ENCODE peak calls at places on chromosome 7, in four cellular contexts. S is OCI-LY7, H is right lobe of liver, K is breast epithelium. R is an unnamed sample. For H3K36me3, the result is how much of the 10 kb centered on the place peaks cover.

GRCh38 chr7:95421847-95422444 is 12.9 kb downstream of the PON2 start:
- DNase-seq in K (no peak), S (no peak), H (no peak), R (no peak)

GRCh38 chr7:115679976-115680375 is 350.6 kb downstream of the TFEC start:
- DNase-seq in S (peak), H (no peak), K (no peak), R (no peak)

GRCh38 chr7:151012921-151013347 is 11.4 kb downstream of the ATG9B start:
- DNase-seq in K (no peak), S (no peak), H (no peak), R (no peak)

GRCh38 chr7:145957160-145957890 is 159.3 kb upstream of the CNTNAP2 start:
- DNase-seq in H (no peak), K (no peak), S (peak), R (no peak)

GRCh38 chr7:141275350-141275749 is 201.5 kb downstream of the TMEM178B start:
- DNase-seq in K (no peak), S (no peak), H (no peak), R (no peak)

GRCh38 chr7:68205826-68206225 is 1209.2 kb downstream of the TYW1 start:
- DNase-seq in K (no peak), H (no peak), S (no peak), R (no peak)

GRCh38 chr7:139230484-139230773 is 608 bp upstream of the UBN2 start:
- DNase-seq in K (no peak), H (no peak), S (no peak), R (no peak)

GRCh38 chr7:81180573-81180972 is 261.7 kb upstream of the SEMA3C start:
- DNase-seq in S (no peak), K (no peak), H (no peak), R (no peak)

GRCh38 chr7:19117081-19117869 is at the start of gene TWIST1:
- DNase-seq in K (no peak), H (no peak), S (no peak), R (peak)

GRCh38 chr7:44398953-44399574 is 73.7 kb upstream of the CAMK2B start:
- DNase-seq in S (no peak), H (no peak), K (no peak), R (no peak)

GRCh38 chr7:25940086-25940906 is 211.7 kb upstream of the NFE2L3 start:
- DNase-seq in S (no peak), H (no peak), K (no peak), R (no peak)

GRCh38 chr7:610531-611280 is 91.1 kb upstream of the PDGFA start:
- DNase-seq in S (no peak), K (no peak), H (peak), R (no peak)

GRCh38 chr7:41977165-41977651 is 259.8 kb downstream of the GLI3 start:
- DNase-seq in K (no peak), S (peak), H (no peak), R (no peak)

GRCh38 chr7:98541101-98541500 is 76.0 kb upstream of the NPTX2 start:
- DNase-seq in S (no peak), H (no peak), K (no peak), R (no peak)

GRCh38 chr7:56538541-56539429 is 422.6 kb upstream of the NUPR2 start:
- DNase-seq in K (no peak), H (no peak), S (no peak), R (peak)

GRCh38 chr7:85030893-85031292 is 156.0 kb downstream of the SEMA3D start:
- DNase-seq in H (no peak), K (no peak), S (peak), R (no peak)

GRCh38 chr7:37908221-37908788 is 8.3 kb downstream of the SFRP4 start:
- DNase-seq in K (no peak), S (no peak), H (no peak), R (no peak)

GRCh38 chr7:100801833-100802568 is 25.3 kb downstream of the EPHB4 start:
- DNase-seq in S (no peak), K (peak), H (no peak), R (peak)

GRCh38 chr7:22208806-22209205 is 148.1 kb downstream of the RAPGEF5 start:
- DNase-seq in S (no peak), H (no peak), K (no peak), R (no peak)

GRCh38 chr7:83486957-83487356 is 162.0 kb downstream of the SEMA3E start:
- DNase-seq in H (no peak), K (no peak), S (no peak), R (no peak)

GRCh38 chr7:33952824-33953223 is 47.5 kb downstream of the BMPER start:
- DNase-seq in S (no peak), K (no peak), H (no peak), R (no peak)

GRCh38 chr7:81231203-81231922 is 312.5 kb upstream of the SEMA3C start:
- DNase-seq in S (no peak), K (no peak), H (no peak), R (no peak)

GRCh38 chr7:139958599-139959380 is 104.0 kb downstream of the PARP12 start:
- DNase-seq in H (no peak), K (no peak), S (no peak), R (peak)

GRCh38 chr7:129443612-129444011 is 9.4 kb downstream of the STRIP2 start:
- DNase-seq in K (no peak), S (no peak), H (no peak), R (no peak)

GRCh38 chr7:44145419-44145968 is 4.4 kb upstream of the MYL7 start:
- DNase-seq in K (peak), S (no peak), H (peak), R (peak)

GRCh38 chr7:32937344-32938174 is 19.7 kb upstream of the FKBP9 start:
- DNase-seq in H (peak), K (no peak), S (no peak), R (no peak)

DNA sequence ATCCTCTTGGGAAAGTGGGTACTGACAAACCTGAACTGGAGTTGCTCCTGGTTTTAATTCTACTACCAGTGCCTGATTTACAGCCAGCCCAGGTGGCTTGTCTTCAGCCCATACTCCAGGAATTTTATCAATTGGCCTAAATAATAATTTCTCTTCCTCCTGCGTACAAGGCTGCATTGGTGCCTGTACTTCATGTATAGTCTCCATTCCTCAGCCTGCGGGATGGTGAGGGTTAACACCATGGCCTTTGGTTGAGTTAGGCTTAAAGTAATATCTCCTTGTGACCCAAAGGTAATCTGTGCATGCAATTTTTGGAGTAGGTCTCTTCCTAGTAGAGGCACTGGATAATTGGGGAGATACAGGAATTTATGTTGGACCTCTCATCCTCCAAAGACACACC is 5.5 kb upstream of the ZNF117 start:
- DNase-seq in S (no peak), K (no peak), H (no peak), R (no peak)
- H3K36me3 ChIP-seq in S (half or more), K (under half), H (under half), R (under half)

GRCh38 chr7:124155400-124156022 is 122.6 kb upstream of the TMEM229A start:
- DNase-seq in H (no peak), K (no peak), S (peak), R (no peak)
- TF ChIP-seq CTCF in H (peak), K (no peak), S (peak), R (no peak)

DNA sequence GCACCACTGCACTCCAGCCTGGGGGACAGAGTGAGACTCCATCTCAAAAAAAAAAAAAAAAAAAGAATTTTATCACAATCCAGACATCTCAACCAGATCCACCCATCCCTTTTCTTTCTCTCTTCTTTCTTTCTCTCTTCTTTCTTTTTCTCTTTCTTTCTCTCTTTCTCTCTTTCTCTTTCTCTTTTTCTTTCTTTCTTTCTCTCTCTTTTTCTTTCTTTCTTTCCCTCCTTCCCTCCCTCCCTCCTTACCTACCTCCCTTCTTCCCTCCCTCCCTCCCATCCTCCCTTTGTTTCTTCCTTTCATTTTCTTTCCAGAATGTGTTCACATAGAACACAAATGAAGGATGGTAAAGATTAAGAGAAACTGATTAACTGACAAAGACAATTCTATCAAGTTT is 18.1 kb upstream of the HOXA13 start:
- DNase-seq in S (no peak), H (no peak), K (no peak), R (no peak)
- H3K27ac ChIP-seq in S (no peak), H (no peak), K (no peak), R (no peak)

GRCh38 chr7:157228864-157229422 is 90.2 kb downstream of the UBE3C start:
- DNase-seq in S (peak), H (no peak), K (no peak), R (no peak)
- H3K36me3 ChIP-seq in S (half or more), H (half or more), K (under half), R (half or more)

DNA sequence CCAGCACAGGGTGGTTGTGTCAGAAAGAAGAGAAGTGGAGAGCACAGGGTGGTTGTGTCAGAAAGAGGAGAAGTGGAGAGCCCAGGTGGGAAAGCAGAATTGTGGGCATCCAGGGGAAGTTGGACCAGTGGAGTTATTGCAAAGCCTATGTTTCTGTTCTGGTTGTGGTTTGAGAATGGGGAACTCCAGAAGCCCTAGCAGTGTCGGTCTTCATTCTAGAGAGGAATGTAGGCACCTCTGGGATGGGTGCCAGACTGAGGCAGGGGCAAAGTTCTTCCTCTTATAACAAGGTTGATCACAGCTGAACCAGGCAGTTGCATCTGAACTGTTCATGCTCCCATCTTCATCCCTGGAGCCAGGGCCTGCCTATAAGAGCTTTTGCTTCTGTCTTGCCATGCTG is 954 bp downstream of the FSCN3 start:
- DNase-seq in H (peak), S (no peak), K (no peak), R (no peak)
- TF ChIP-seq CTCF in H (no peak), S (no peak), K (no peak), R (no peak)